ENCODE peak calls at places on chromosomes 7 and 10, in five cellular contexts. One of them, this sample, is unnamed. For H3K9me3, the result is how much of the 10 kb centered on the place peaks cover.

GRCh38 chr10:13102002-13102794 is 2.2 kb downstream of the OPTN start:
- DNase-seq in hepatocyte: peak
- DNase-seq in DND-41: no peak
- DNase-seq in OCI-LY7: no peak
- DNase-seq in fibroblast of lung: peak
- DNase-seq in this sample: no peak

GRCh38 chr10:42977032-42977416 is 99.8 kb upstream of the RET start:
- DNase-seq in DND-41: no peak
- DNase-seq in fibroblast of lung: no peak
- DNase-seq in OCI-LY7: no peak
- DNase-seq in hepatocyte: no peak
- DNase-seq in this sample: no peak

GRCh38 chr10:24385776-24386175 is 176.8 kb downstream of the KIAA1217 start:
- DNase-seq in DND-41: no peak
- DNase-seq in OCI-LY7: no peak
- DNase-seq in fibroblast of lung: peak
- DNase-seq in hepatocyte: peak
- DNase-seq in this sample: no peak

GRCh38 chr7:83457022-83457892 is 191.7 kb downstream of the SEMA3E start:
- DNase-seq in hepatocyte: no peak
- DNase-seq in OCI-LY7: no peak
- DNase-seq in fibroblast of lung: peak
- DNase-seq in DND-41: no peak
- DNase-seq in this sample: no peak

GRCh38 chr7:82417898-82418297 is 25.7 kb downstream of the CACNA2D1 start:
- DNase-seq in hepatocyte: no peak
- DNase-seq in OCI-LY7: no peak
- DNase-seq in fibroblast of lung: no peak
- DNase-seq in DND-41: no peak
- DNase-seq in this sample: no peak

GRCh38 chr10:6204063-6204340 is 1.3 kb downstream of the PFKFB3 start:
- DNase-seq in OCI-LY7: peak
- DNase-seq in hepatocyte: no peak
- DNase-seq in fibroblast of lung: peak
- DNase-seq in DND-41: peak
- DNase-seq in this sample: peak

GRCh38 chr10:126387931-126388911 is at the start of gene ADAM12:
- DNase-seq in hepatocyte: peak
- DNase-seq in OCI-LY7: no peak
- DNase-seq in fibroblast of lung: peak
- DNase-seq in DND-41: no peak
- DNase-seq in this sample: peak

GRCh38 chr7:112173214-112173905 is 32.8 kb downstream of the DOCK4 start:
- DNase-seq in hepatocyte: no peak
- DNase-seq in DND-41: no peak
- DNase-seq in OCI-LY7: no peak
- DNase-seq in fibroblast of lung: no peak
- DNase-seq in this sample: no peak

GRCh38 chr7:151671514-151671913 is 151.8 kb upstream of the RHEB start:
- DNase-seq in DND-41: no peak
- DNase-seq in fibroblast of lung: peak
- DNase-seq in hepatocyte: no peak
- DNase-seq in OCI-LY7: no peak
- DNase-seq in this sample: peak

GRCh38 chr10:84478155-84478554 is 149.8 kb downstream of the CCSER2 start:
- DNase-seq in OCI-LY7: no peak
- DNase-seq in DND-41: no peak
- DNase-seq in hepatocyte: no peak
- DNase-seq in fibroblast of lung: peak
- DNase-seq in this sample: no peak

GRCh38 chr10:37654466-37654865 is 202.9 kb downstream of the ZNF248 start:
- DNase-seq in hepatocyte: no peak
- DNase-seq in fibroblast of lung: no peak
- DNase-seq in DND-41: no peak
- DNase-seq in OCI-LY7: no peak
- DNase-seq in this sample: peak

GRCh38 chr7:69510114-69510513 is 88.2 kb upstream of the AUTS2 start:
- DNase-seq in DND-41: no peak
- DNase-seq in hepatocyte: no peak
- DNase-seq in fibroblast of lung: peak
- DNase-seq in OCI-LY7: no peak
- DNase-seq in this sample: no peak

GRCh38 chr10:1154531-1154930 is 98.3 kb downstream of the WDR37 start:
- DNase-seq in hepatocyte: no peak
- DNase-seq in DND-41: no peak
- DNase-seq in OCI-LY7: no peak
- DNase-seq in fibroblast of lung: no peak
- DNase-seq in this sample: no peak

GRCh38 chr10:118590334-118590733 is 5.1 kb downstream of the PRLHR start:
- DNase-seq in hepatocyte: no peak
- DNase-seq in fibroblast of lung: peak
- DNase-seq in DND-41: no peak
- DNase-seq in OCI-LY7: no peak
- DNase-seq in this sample: peak

GRCh38 chr10:88152720-88153119 is 289.3 kb downstream of the PTEN start:
- DNase-seq in DND-41: peak
- DNase-seq in hepatocyte: peak
- DNase-seq in OCI-LY7: peak
- DNase-seq in fibroblast of lung: peak
- DNase-seq in this sample: no peak

GRCh38 chr10:34627331-34627730 is 187.8 kb downstream of the PARD3 start:
- DNase-seq in OCI-LY7: no peak
- DNase-seq in fibroblast of lung: no peak
- DNase-seq in hepatocyte: no peak
- DNase-seq in DND-41: no peak
- DNase-seq in this sample: no peak

DNA sequence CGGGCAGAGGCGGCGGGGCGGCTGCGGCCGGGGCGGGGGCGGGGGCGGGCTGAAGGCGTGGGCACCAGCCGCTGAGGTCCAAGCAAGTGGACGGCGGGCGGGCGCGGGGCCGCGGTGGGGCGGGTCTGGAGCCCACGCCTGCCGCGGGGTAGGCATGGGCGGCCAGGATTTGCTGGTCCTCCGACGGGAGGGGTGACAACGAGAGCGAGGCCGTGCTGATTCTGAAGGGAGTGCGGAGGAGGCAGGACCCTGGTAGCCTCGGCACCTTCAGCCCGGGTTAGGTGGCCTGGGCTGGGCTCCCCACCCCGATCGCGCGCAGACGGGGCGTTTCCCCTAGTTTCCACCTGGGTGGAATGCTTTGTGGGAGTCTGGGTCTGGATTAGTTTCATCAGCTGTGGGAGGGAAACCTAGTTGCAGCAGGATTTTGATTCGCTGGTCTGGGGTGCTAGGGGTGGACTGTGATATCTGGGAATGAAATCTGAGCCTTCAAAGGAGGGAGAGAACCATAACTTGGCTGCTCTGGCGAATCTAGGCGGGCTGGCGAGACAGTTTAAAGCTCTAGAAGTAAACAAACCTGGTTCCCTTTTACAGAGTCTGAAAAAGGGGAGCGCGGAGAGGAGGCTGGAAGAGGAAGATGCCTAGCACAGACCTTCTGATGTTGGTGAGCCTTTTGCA is 609 bp downstream of the SGPL1 start:
- DNase-seq in OCI-LY7: peak
- DNase-seq in hepatocyte: peak
- DNase-seq in DND-41: peak
- DNase-seq in fibroblast of lung: peak
- DNase-seq in this sample: peak
- H2AFZ ChIP-seq in OCI-LY7: peak
- H2AFZ ChIP-seq in hepatocyte: peak
- H2AFZ ChIP-seq in DND-41: peak
- H2AFZ ChIP-seq in fibroblast of lung: peak
- H2AFZ ChIP-seq in this sample: peak

DNA sequence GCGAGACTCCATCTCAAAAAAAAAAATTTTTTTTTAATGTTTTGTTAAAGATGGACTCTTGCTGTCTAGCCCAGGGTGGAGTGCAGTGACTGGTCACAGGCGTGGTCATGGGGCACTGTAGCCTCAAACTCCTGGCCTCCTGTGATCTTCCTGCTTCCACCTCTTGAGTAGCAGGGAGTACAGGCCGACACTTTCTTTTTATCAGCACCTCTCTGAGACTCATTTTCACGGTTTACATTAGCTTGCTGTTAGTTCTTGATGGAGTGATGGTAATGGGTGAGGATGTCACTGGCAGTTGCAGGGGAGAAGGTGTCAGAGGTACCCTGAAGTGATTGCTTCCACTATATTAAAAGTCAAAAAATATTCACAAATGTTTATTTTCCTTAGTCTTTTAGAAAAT is 95.3 kb upstream of the MTPN start:
- DNase-seq in OCI-LY7: no peak
- DNase-seq in DND-41: no peak
- DNase-seq in fibroblast of lung: no peak
- DNase-seq in hepatocyte: no peak
- DNase-seq in this sample: no peak
- H3K9me3 ChIP-seq in OCI-LY7: under half
- H3K9me3 ChIP-seq in DND-41: under half
- H3K9me3 ChIP-seq in fibroblast of lung: under half
- H3K9me3 ChIP-seq in hepatocyte: under half
- H3K9me3 ChIP-seq in this sample: under half

GRCh38 chr10:25768167-25768566 is 165.9 kb upstream of the MYO3A start:
- DNase-seq in fibroblast of lung: no peak
- DNase-seq in OCI-LY7: peak
- DNase-seq in DND-41: no peak
- DNase-seq in hepatocyte: no peak
- DNase-seq in this sample: no peak

GRCh38 chr10:25761937-25762336 is 172.1 kb upstream of the MYO3A start:
- DNase-seq in OCI-LY7: no peak
- DNase-seq in hepatocyte: no peak
- DNase-seq in fibroblast of lung: no peak
- DNase-seq in DND-41: no peak
- DNase-seq in this sample: no peak

GRCh38 chr10:25766213-25766612 is 167.8 kb upstream of the MYO3A start:
- DNase-seq in fibroblast of lung: no peak
- DNase-seq in OCI-LY7: no peak
- DNase-seq in hepatocyte: no peak
- DNase-seq in DND-41: no peak
- DNase-seq in this sample: no peak

GRCh38 chr10:25766687-25767221 is 167.3 kb upstream of the MYO3A start:
- DNase-seq in hepatocyte: no peak
- DNase-seq in DND-41: no peak
- DNase-seq in OCI-LY7: no peak
- DNase-seq in fibroblast of lung: no peak
- DNase-seq in this sample: no peak
- H3K27ac ChIP-seq in hepatocyte: no peak
- H3K27ac ChIP-seq in DND-41: no peak
- H3K27ac ChIP-seq in OCI-LY7: no peak
- H3K27ac ChIP-seq in fibroblast of lung: no peak
- H3K27ac ChIP-seq in this sample: no peak

GRCh38 chr7:960269-960871 is 5.9 kb upstream of the ADAP1 start:
- DNase-seq in OCI-LY7: no peak
- DNase-seq in hepatocyte: no peak
- DNase-seq in DND-41: no peak
- DNase-seq in fibroblast of lung: no peak
- DNase-seq in this sample: no peak
- H2AFZ ChIP-seq in OCI-LY7: no peak
- H2AFZ ChIP-seq in hepatocyte: no peak
- H2AFZ ChIP-seq in DND-41: no peak
- H2AFZ ChIP-seq in fibroblast of lung: no peak
- H2AFZ ChIP-seq in this sample: no peak

GRCh38 chr10:49471532-49471931 is 67.4 kb downstream of the ERCC6 start:
- DNase-seq in DND-41: no peak
- DNase-seq in OCI-LY7: no peak
- DNase-seq in fibroblast of lung: no peak
- DNase-seq in hepatocyte: no peak
- DNase-seq in this sample: no peak
- H3K9me3 ChIP-seq in DND-41: under half
- H3K9me3 ChIP-seq in OCI-LY7: under half
- H3K9me3 ChIP-seq in fibroblast of lung: under half
- H3K9me3 ChIP-seq in hepatocyte: under half
- H3K9me3 ChIP-seq in this sample: under half

GRCh38 chr10:123744226-123744536 is 78.0 kb downstream of the GPR26 start:
- DNase-seq in OCI-LY7: no peak
- DNase-seq in fibroblast of lung: no peak
- DNase-seq in DND-41: no peak
- DNase-seq in hepatocyte: no peak
- DNase-seq in this sample: no peak

GRCh38 chr10:123742751-123743440 is 76.7 kb downstream of the GPR26 start:
- DNase-seq in OCI-LY7: no peak
- DNase-seq in fibroblast of lung: no peak
- DNase-seq in hepatocyte: no peak
- DNase-seq in DND-41: no peak
- DNase-seq in this sample: no peak

GRCh38 chr10:123741711-123742110 is 75.6 kb downstream of the GPR26 start:
- DNase-seq in fibroblast of lung: no peak
- DNase-seq in DND-41: no peak
- DNase-seq in hepatocyte: no peak
- DNase-seq in OCI-LY7: no peak
- DNase-seq in this sample: no peak

GRCh38 chr10:123746016-123746415 is 79.9 kb downstream of the GPR26 start:
- DNase-seq in OCI-LY7: no peak
- DNase-seq in fibroblast of lung: no peak
- DNase-seq in DND-41: no peak
- DNase-seq in hepatocyte: no peak
- DNase-seq in this sample: no peak

GRCh38 chr10:123743441-123744225 is 77.5 kb downstream of the GPR26 start:
- DNase-seq in OCI-LY7: no peak
- DNase-seq in DND-41: no peak
- DNase-seq in hepatocyte: no peak
- DNase-seq in fibroblast of lung: no peak
- DNase-seq in this sample: peak
- H3K27ac ChIP-seq in OCI-LY7: no peak
- H3K27ac ChIP-seq in DND-41: no peak
- H3K27ac ChIP-seq in hepatocyte: no peak
- H3K27ac ChIP-seq in fibroblast of lung: no peak
- H3K27ac ChIP-seq in this sample: no peak

DNA sequence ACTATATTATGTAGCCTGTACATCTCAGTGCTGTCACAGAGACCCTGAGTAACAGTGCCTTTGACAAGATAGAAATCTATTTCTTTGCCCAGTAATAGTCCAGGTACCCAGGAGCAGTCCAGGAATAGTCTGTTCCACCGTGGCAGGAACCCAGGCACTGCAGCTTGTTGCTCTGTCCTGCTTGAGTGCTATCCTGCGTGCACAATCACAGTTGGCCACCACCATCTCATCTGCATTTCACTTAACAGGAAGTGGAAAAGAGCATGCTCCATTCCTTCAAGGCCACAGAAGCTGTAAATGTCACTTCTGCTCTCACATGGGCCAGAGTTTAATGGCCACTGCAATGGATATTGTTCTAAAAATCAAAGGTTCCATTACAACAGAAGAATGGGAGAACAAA is 61.5 kb upstream of the PRR15 start:
- DNase-seq in hepatocyte: no peak
- DNase-seq in OCI-LY7: no peak
- DNase-seq in fibroblast of lung: no peak
- DNase-seq in DND-41: no peak
- DNase-seq in this sample: no peak
- H2AFZ ChIP-seq in hepatocyte: no peak
- H2AFZ ChIP-seq in OCI-LY7: no peak
- H2AFZ ChIP-seq in fibroblast of lung: no peak
- H2AFZ ChIP-seq in DND-41: no peak
- H2AFZ ChIP-seq in this sample: no peak

DNA sequence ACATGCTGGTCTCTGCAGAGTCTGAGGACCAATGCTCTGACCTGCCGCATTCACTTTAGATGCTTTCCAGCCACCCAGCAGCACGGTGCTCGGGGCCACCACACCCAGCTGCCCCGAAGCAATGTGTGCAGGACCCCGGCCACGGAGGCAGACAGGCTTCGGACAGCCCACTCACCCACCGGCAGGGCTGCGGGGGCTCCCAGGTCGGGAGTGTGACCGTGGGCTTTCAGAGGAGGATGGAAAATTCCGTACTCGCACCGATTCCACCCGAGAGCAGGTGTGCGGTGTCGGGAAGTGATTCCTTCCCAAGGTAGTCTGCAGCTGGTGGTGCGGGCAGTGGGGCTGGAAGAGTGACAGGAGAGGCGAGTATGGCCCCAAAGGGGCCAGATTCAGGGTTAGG is 190.9 kb downstream of the DNAJB6 start:
- DNase-seq in hepatocyte: no peak
- DNase-seq in OCI-LY7: no peak
- DNase-seq in fibroblast of lung: no peak
- DNase-seq in DND-41: peak
- DNase-seq in this sample: no peak
- H3K9me3 ChIP-seq in hepatocyte: under half
- H3K9me3 ChIP-seq in OCI-LY7: under half
- H3K9me3 ChIP-seq in fibroblast of lung: under half
- H3K9me3 ChIP-seq in DND-41: under half
- H3K9me3 ChIP-seq in this sample: under half

This sample was measured in PC-3.